ENCODE peak calls at places on chromosomes 4 and X, in four cellular contexts. T is heart left ventricle, F is OCI-LY7, X is AG09309. I is an unnamed sample.

GRCh38 chrX:71095971-71096701 is 485 bp downstream of the FOXO4 start:
- DNase-seq in T (no peak), F (no peak), X (no peak), I (peak)

GRCh38 chr4:20320232-20320631 is 68.5 kb downstream of the SLIT2 start:
- DNase-seq in T (no peak), F (no peak), X (no peak), I (peak)

GRCh38 chr4:2832309-2832980 is 11.2 kb upstream of the ADD1 start:
- DNase-seq in T (peak), F (peak), X (no peak), I (peak)

GRCh38 chr4:27702710-27703431 is 842.2 kb downstream of the STIM2 start:
- DNase-seq in T (no peak), F (peak), X (no peak), I (peak)

GRCh38 chr4:26823583-26823982 is 37.1 kb upstream of the STIM2 start:
- DNase-seq in T (no peak), F (no peak), X (no peak), I (no peak)

GRCh38 chr4:78432896-78433295 is 118.7 kb upstream of the ANXA3 start:
- DNase-seq in T (no peak), F (no peak), X (no peak), I (no peak)

GRCh38 chr4:40152642-40153041 is 44.2 kb upstream of the RHOH start:
- DNase-seq in T (no peak), F (no peak), X (no peak), I (peak)

GRCh38 chrX:15749642-15750610 is 11.9 kb downstream of the CA5B start:
- DNase-seq in T (no peak), F (peak), X (no peak), I (peak)

GRCh38 chrX:136028383-136028984 is 43.2 kb downstream of the SLC9A6 start:
- DNase-seq in T (no peak), F (peak), X (peak), I (peak)

GRCh38 chr4:140754918-140755810 is 1.0 kb downstream of the TBC1D9 start:
- DNase-seq in T (no peak), F (no peak), X (no peak), I (no peak)

GRCh38 chr4:41573458-41574129 is 35.6 kb downstream of the LIMCH1 start:
- DNase-seq in T (no peak), F (no peak), X (peak), I (no peak)

GRCh38 chrX:56564182-56564885 is 907 bp downstream of the UBQLN2 start:
- DNase-seq in T (peak), F (peak), X (no peak), I (peak)

GRCh38 chr4:52244773-52245360 is 193.8 kb downstream of the SPATA18 start:
- DNase-seq in T (no peak), F (no peak), X (no peak), I (no peak)

GRCh38 chrX:72255864-72256263 is 17.0 kb upstream of the ERCC6L start:
- DNase-seq in T (no peak), F (no peak), X (no peak), I (no peak)

GRCh38 chrX:14802943-14803710 is 69.7 kb downstream of the FANCB start:
- DNase-seq in T (no peak), F (no peak), X (peak), I (no peak)

GRCh38 chr4:139740531-139741041 is 75.0 kb downstream of the MGST2 start:
- DNase-seq in T (peak), F (no peak), X (peak), I (no peak)

GRCh38 chr4:133799916-133800315 is 401.7 kb downstream of the PABPC4L start:
- DNase-seq in T (no peak), F (no peak), X (no peak), I (no peak)

GRCh38 chr4:96052827-96053226 is 212.9 kb downstream of the PDHA2 start:
- DNase-seq in T (no peak), F (no peak), X (no peak), I (no peak)

GRCh38 chrX:28847423-28847822 is 260.2 kb downstream of the IL1RAPL1 start:
- DNase-seq in T (no peak), F (no peak), X (no peak), I (no peak)

GRCh38 chrX:16853537-16853936 is 16.6 kb downstream of the RBBP7 start:
- DNase-seq in T (no peak), F (no peak), X (no peak), I (no peak)

GRCh38 chr4:128974203-128974602 is 119.1 kb downstream of the SCLT1 start:
- DNase-seq in T (no peak), F (no peak), X (no peak), I (no peak)

GRCh38 chr4:154720123-154720522 is 23.7 kb upstream of the LRAT start:
- DNase-seq in T (no peak), F (no peak), X (no peak), I (no peak)
- TF ChIP-seq CTCF in T (no peak), F (no peak), X (no peak), I (no peak)

GRCh38 chr4:107799634-107800033 is 25.1 kb upstream of the SGMS2 start:
- DNase-seq in T (no peak), F (no peak), X (no peak), I (no peak)
- H3K4me3 ChIP-seq in T (no peak), F (no peak), X (no peak), I (no peak)

GRCh38 chr4:62407534-62407933 is 1207.4 kb downstream of the ADGRL3 start:
- DNase-seq in T (no peak), F (no peak), X (no peak), I (no peak)

GRCh38 chr4:62410371-62411003 is 1210.4 kb downstream of the ADGRL3 start:
- DNase-seq in T (no peak), F (no peak), X (no peak), I (no peak)

GRCh38 chr4:62408467-62408866 is 1208.3 kb downstream of the ADGRL3 start:
- DNase-seq in T (no peak), F (no peak), X (no peak), I (no peak)
- TF ChIP-seq CTCF in T (peak), F (no peak), X (no peak), I (no peak)

GRCh38 chr4:173536808-173537429 is 6.9 kb upstream of the HAND2 start:
- DNase-seq in T (no peak), F (no peak), X (no peak), I (no peak)
- H3K4me3 ChIP-seq in T (no peak), F (no peak), X (no peak), I (no peak)

GRCh38 chr4:166324321-166324720 is 451.3 kb downstream of the TLL1 start:
- DNase-seq in T (no peak), F (peak), X (no peak), I (peak)
- TF ChIP-seq CTCF in T (no peak), F (peak), X (no peak), I (peak)

DNA sequence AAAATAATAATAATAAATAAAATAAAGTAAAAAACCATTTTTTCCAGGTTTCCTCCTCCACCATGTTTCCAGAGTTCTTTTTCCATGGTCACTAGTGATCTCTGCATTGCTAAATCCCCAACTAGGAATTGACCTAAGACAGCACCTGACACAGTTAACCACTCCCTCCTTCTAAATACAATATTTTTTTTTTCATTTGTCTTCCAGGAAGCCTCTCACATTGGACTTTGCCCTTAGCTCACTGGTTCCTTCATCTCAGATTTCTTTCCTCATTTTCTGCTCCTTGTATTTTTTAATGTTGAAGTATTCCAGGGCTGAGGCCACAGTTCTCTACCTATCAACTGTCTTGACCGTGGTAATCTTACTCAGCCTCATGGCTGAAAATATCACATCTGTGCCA is 187.3 kb upstream of the FAM241A start:
- DNase-seq in T (no peak), F (no peak), X (no peak), I (no peak)
- H3K4me3 ChIP-seq in T (no peak), F (no peak), X (no peak), I (no peak)

GRCh38 chrX:65630771-65631170 is 36.7 kb upstream of the MSN start:
- DNase-seq in T (no peak), F (no peak), X (no peak), I (no peak)

GRCh38 chrX:65637335-65637734 is 30.1 kb upstream of the MSN start:
- DNase-seq in T (no peak), F (no peak), X (no peak), I (no peak)

GRCh38 chrX:65635371-65635770 is 32.1 kb upstream of the MSN start:
- DNase-seq in T (no peak), F (no peak), X (no peak), I (no peak)

GRCh38 chrX:65634732-65635131 is 32.7 kb upstream of the MSN start:
- DNase-seq in T (no peak), F (no peak), X (no peak), I (no peak)

GRCh38 chrX:65635824-65636223 is 31.6 kb upstream of the MSN start:
- DNase-seq in T (no peak), F (no peak), X (no peak), I (no peak)
- TF ChIP-seq CTCF in T (no peak), F (no peak), X (no peak), I (no peak)

DNA sequence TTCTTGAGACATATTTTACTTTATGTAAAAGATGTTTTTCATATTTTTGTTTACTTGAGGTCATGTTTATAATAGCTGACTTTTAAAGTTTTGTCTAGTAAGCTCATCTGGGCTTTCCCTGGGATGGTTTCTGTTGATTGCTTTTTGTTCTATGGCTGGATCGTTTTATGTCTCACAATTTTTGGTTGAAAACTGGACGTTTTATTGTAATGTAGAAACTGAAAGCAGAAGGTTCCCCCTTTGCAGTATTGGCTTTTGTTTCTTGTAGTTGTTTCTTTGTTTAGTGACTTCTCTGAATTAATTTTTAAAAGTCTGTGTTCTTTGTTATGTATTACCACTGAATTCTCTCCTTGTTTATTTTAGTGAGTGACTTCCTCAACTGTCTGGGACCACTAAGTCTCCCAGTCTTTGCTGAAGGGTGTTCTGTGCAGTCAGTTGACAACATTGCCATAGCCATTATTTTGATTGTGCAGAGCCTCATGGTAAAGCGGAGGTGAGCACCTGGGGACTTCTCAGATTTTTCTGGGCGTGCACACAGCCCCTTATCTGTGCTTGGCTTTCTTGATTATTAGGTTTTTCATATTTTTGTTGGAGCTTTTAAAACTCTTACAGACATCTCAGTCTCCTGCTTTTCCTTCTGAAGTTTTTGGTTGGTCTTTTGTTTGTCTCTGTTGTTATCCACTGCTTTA is 31.0 kb downstream of the KDM6A start:
- DNase-seq in T (no peak), F (peak), X (no peak), I (no peak)
- H3K4me3 ChIP-seq in T (no peak), F (peak), X (no peak), I (peak)